ENCODE peak calls at places on chromosome 16, in five cellular contexts. O is AG08395; L is GM04504; E is activated T-cell treated with anti-CD3 and anti-CD28 coated beads, Interleukin-2, amount 50 U/mL, for 72 hours; N is activated CD4-positive, CD25-positive, alpha-beta regulatory T cell. G is an unnamed sample.
A peak's percentile ranks its signal among the peaks of the same experiment; 100 is the strongest.

GRCh38 chr16:85524630-85525463 is 88.3 kb upstream of the GSE1 start:
- DNase-seq in O (peak; percentile 25), L (no peak), E (no peak), N (no peak), G (peak; percentile 33)

GRCh38 chr16:71722801-71723536 is 1.5 kb downstream of the PHLPP2 start:
- DNase-seq in O (peak; percentile 82), L (peak; percentile 35), E (peak; percentile 61), N (peak; percentile 13), G (peak; percentile 31)

GRCh38 chr16:89697616-89698331 is 3.7 kb downstream of the SPATA2L start:
- DNase-seq in O (no peak), L (no peak), E (no peak), N (no peak), G (no peak)

GRCh38 chr16:7997966-7998365 is 592.3 kb downstream of the TMEM114 start:
- DNase-seq in O (no peak), L (no peak), E (no peak), N (no peak), G (no peak)

GRCh38 chr16:66503030-66503429 is 46.9 kb downstream of the TK2 start:
- DNase-seq in O (no peak), L (no peak), E (no peak), N (no peak), G (no peak)

GRCh38 chr16:49127103-49127502 is 154.5 kb downstream of the CBLN1 start:
- DNase-seq in O (no peak), L (no peak), E (no peak), N (no peak), G (no peak)

GRCh38 chr16:3180445-3180878 is 7.5 kb upstream of the OR1F1 start:
- DNase-seq in O (no peak), L (no peak), E (no peak), N (no peak), G (no peak)

GRCh38 chr16:89909777-89910716 is 8.6 kb upstream of the MC1R start:
- DNase-seq in O (peak; percentile 88), L (peak; percentile 62), E (peak; percentile 76), N (peak; percentile 22), G (peak; percentile 1)

GRCh38 chr16:8887952-8888560 is 5.9 kb downstream of the LITAFD start:
- DNase-seq in O (peak; percentile 82), L (peak; percentile 81), E (no peak), N (no peak), G (no peak)

GRCh38 chr16:12010388-12011251 is 34.1 kb downstream of the SNX29 start:
- DNase-seq in O (peak; percentile 51), L (no peak), E (no peak), N (no peak), G (no peak)

GRCh38 chr16:3123986-3124886 is 10.6 kb upstream of the ZNF213 start:
- DNase-seq in O (peak; percentile 96), L (peak; percentile 85), E (peak; percentile 97), N (peak; percentile 88), G (peak; percentile 85)

GRCh38 chr16:76598498-76598897 is 321.3 kb downstream of the CNTNAP4 start:
- DNase-seq in O (no peak), L (no peak), E (no peak), N (no peak), G (no peak)

GRCh38 chr16:56788435-56788834 is 58.5 kb downstream of the NUP93 start:
- DNase-seq in O (no peak), L (no peak), E (no peak), N (no peak), G (no peak)

GRCh38 chr16:74667215-74667765 is 613 bp upstream of the RFWD3 start:
- DNase-seq in O (peak; percentile 21), L (no peak), E (peak; percentile 56), N (no peak), G (no peak)

G was measured in NCI-H748 treated with DMSO at 0.1 percent for 48 hours.